ENCODE peak calls at places on chromosomes 3 and 15, in eight cellular contexts. T is GM12878, Y is choroid plexus epithelial cell, B is hepatocyte, W is SJSA1, Z is pancreas, D is fibroblast of mammary gland, L is psoas muscle. V is an unnamed sample.

GRCh38 chr3:73719877-73720276 is 95.1 kb upstream of the PDZRN3 start:
- DNase-seq in T (no peak), Y (peak; percentile 75), B (peak; percentile 10), W (no peak), Z (no peak), D (peak; percentile 60), L (no peak), V (no peak)

GRCh38 chr3:13317596-13318320 is 102.4 kb downstream of the NUP210 start:
- DNase-seq in T (no peak), Y (no peak), B (no peak), W (no peak), Z (no peak), D (no peak), L (no peak), V (no peak)

GRCh38 chr3:86708908-86709307 is 282.0 kb downstream of the VGLL3 start:
- DNase-seq in T (no peak), Y (no peak), B (no peak), W (no peak), Z (no peak), D (no peak), L (no peak), V (no peak)

GRCh38 chr3:159872374-159873109 is 116.1 kb upstream of the IL12A start:
- DNase-seq in T (no peak), Y (peak; percentile 95), B (no peak), W (peak; percentile 68), Z (no peak), D (peak; percentile 95), L (no peak), V (peak; percentile 21)

GRCh38 chr3:141834296-141834695 is 42.1 kb upstream of the ATP1B3 start:
- DNase-seq in T (no peak), Y (no peak), B (no peak), W (no peak), Z (no peak), D (no peak), L (no peak), V (no peak)

GRCh38 chr15:39748276-39748675 is 34.4 kb downstream of the FSIP1 start:
- DNase-seq in T (no peak), Y (peak; percentile 18), B (no peak), W (no peak), Z (peak; percentile 17), D (peak; percentile 44), L (no peak), V (no peak)

GRCh38 chr15:27884726-27885125 is 214.4 kb downstream of the OCA2 start:
- DNase-seq in T (no peak), Y (no peak), B (no peak), W (no peak), Z (no peak), D (no peak), L (no peak), V (no peak)

GRCh38 chr3:39196671-39197446 is 4.5 kb upstream of the XIRP1 start:
- DNase-seq in T (no peak), Y (no peak), B (no peak), W (no peak), Z (no peak), D (no peak), L (peak; percentile 80), V (no peak)

GRCh38 chr3:11726146-11726545 is 82.4 kb upstream of the VGLL4 start:
- DNase-seq in T (no peak), Y (no peak), B (no peak), W (no peak), Z (no peak), D (no peak), L (no peak), V (no peak)

GRCh38 chr15:79296583-79296982 is 14.1 kb downstream of the ANKRD34C start:
- DNase-seq in T (no peak), Y (no peak), B (no peak), W (no peak), Z (no peak), D (no peak), L (no peak), V (peak; percentile 21)

GRCh38 chr15:73009306-73010091 is 42.8 kb upstream of the NEO1 start:
- DNase-seq in T (no peak), Y (no peak), B (no peak), W (no peak), Z (no peak), D (no peak), L (no peak), V (no peak)

GRCh38 chr3:195171093-195171873 is 99.7 kb downstream of the XXYLT1 start:
- DNase-seq in T (no peak), Y (peak; percentile 34), B (no peak), W (no peak), Z (no peak), D (no peak), L (no peak), V (no peak)

GRCh38 chr3:138132239-138132638 is at the start of gene A4GNT:
- DNase-seq in T (no peak), Y (no peak), B (no peak), W (no peak), Z (no peak), D (no peak), L (no peak), V (no peak)

GRCh38 chr3:57446318-57446841 is 97.8 kb downstream of the DNAH12 start:
- DNase-seq in T (no peak), Y (peak; percentile 71), B (peak; percentile 25), W (no peak), Z (no peak), D (peak; percentile 56), L (no peak), V (no peak)

GRCh38 chr15:73265536-73266153 is 103.1 kb downstream of the HCN4 start:
- DNase-seq in T (no peak), Y (peak; percentile 77), B (peak; percentile 64), W (peak; percentile 23), Z (peak; percentile 43), D (peak; percentile 49), L (peak; percentile 64), V (peak; percentile 68)

GRCh38 chr3:97687734-97688133 is 76.8 kb upstream of the ARL6 start:
- DNase-seq in T (no peak), Y (no peak), B (no peak), W (no peak), Z (no peak), D (no peak), L (no peak), V (no peak)

GRCh38 chr3:120129718-120130117 is 35.5 kb upstream of the GSK3B start:
- DNase-seq in T (no peak), Y (peak; percentile 40), B (no peak), W (no peak), Z (no peak), D (peak; percentile 47), L (no peak), V (no peak)

GRCh38 chr3:117278424-117279190 is 569.0 kb downstream of the TUSC7 start:
- DNase-seq in T (peak; percentile 30), Y (peak; percentile 8), B (peak; percentile 67), W (peak; percentile 4), Z (peak; percentile 65), D (peak; percentile 39), L (no peak), V (no peak)

GRCh38 chr3:190826018-190826417 is 36.5 kb downstream of the GMNC start:
- DNase-seq in T (no peak), Y (peak; percentile 26), B (no peak), W (no peak), Z (no peak), D (peak; percentile 69), L (no peak), V (no peak)

GRCh38 chr3:123757281-123757940 is 126.7 kb downstream of the MYLK start:
- DNase-seq in T (peak; percentile 13), Y (peak; percentile 14), B (no peak), W (peak; percentile 68), Z (no peak), D (no peak), L (peak; percentile 68), V (peak; percentile 90)

GRCh38 chr3:102237838-102238237 is 197.0 kb upstream of the ZPLD1 start:
- DNase-seq in T (no peak), Y (no peak), B (no peak), W (no peak), Z (no peak), D (no peak), L (no peak), V (no peak)

GRCh38 chr3:46676601-46677071 is 16.8 kb downstream of the ALS2CL start:
- DNase-seq in T (no peak), Y (no peak), B (no peak), W (no peak), Z (no peak), D (no peak), L (peak; percentile 50), V (no peak)

GRCh38 chr15:69082041-69082502 is 67.6 kb downstream of the NOX5 start:
- DNase-seq in T (no peak), Y (peak; percentile 94), B (no peak), W (no peak), Z (no peak), D (peak; percentile 70), L (no peak), V (no peak)
- H3K4me3 ChIP-seq in T (no peak overlapping the region), Y (no peak overlapping the region), B (no peak overlapping the region), W (no peak overlapping the region), Z (no peak overlapping the region), D (no peak overlapping the region), L (no peak overlapping the region), V (no peak overlapping the region)

GRCh38 chr15:67967871-67968423 is 86.2 kb upstream of the PIAS1 start:
- DNase-seq in T (no peak), Y (peak; percentile 55), B (peak; percentile 87), W (peak; percentile 64), Z (peak; percentile 62), D (peak; percentile 50), L (peak; percentile 82), V (no peak)
- H3K4me3 ChIP-seq in T (peak overlapping the region; percentile 58), Y (peak overlapping the region; percentile 56), B (peak overlapping the region; percentile 13), W (peak overlapping the region; percentile 24), Z (peak overlapping the region; percentile 34), D (peak overlapping the region; percentile 43), L (peak overlapping the region; percentile 49), V (no peak overlapping the region)

DNA sequence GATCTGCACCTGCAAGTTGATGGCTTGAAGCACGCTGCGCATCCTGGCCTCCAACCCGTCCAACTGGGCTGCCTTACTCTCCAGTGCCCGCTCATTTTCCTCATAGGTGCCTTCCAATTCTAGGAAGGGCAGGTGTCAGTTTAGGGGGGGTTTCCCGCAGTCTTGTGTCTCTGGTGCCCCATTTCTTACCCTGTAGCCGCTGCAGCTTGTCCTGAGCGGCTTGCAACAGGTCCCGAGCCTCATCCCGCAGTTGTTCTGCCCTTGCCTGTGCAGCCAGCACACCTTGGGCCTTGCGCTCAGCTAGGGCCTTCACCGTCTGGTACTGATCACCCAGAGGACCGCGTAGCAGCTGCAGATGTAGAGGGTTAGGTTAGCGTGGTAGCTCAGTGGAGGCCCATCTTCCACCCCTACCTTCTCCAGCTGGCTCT is 635 bp upstream of the USP19 start:
- DNase-seq in T (no peak), Y (no peak), B (no peak), W (no peak), Z (no peak), D (no peak), L (no peak), V (no peak)
- H3K4me3 ChIP-seq in T (peak overlapping the region; percentile 100), Y (peak overlapping the region; percentile 98), B (no peak overlapping the region), W (peak overlapping the region; percentile 82), Z (peak overlapping the region; percentile 99), D (no peak overlapping the region), L (peak overlapping the region; percentile 98), V (peak overlapping the region; percentile 92)

DNA sequence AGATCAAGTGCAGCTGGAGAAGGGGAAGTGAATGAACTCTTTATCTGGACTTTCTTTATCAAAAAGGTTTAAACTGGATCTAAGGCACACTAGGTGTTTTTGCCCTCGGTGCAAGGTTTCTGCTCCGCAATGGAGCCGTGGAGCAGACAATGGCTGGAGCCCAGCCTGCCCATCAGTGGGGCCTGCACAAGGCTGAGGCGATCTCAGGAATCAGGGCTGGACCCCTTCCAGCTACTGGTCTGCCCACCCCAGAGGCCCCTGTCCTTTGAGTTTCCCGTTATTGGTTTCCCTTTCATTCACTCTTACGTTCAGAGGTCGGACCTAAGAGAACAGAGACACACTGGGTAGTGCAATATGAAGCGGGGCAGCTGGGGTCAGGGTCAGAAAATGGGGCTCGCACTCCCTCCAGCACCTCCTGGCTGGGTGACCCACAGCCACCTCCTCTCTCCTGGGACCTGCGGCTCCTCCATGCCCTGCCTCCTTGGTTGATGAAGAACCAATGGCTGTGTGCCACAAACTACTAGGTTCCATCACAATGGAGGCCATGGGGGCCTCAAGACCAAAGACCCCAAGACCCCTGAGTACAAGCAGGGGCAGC is 164.6 kb downstream of the CHSY1 start:
- DNase-seq in T (no peak), Y (no peak), B (no peak), W (no peak), Z (no peak), D (no peak), L (no peak), V (no peak)
- H3K4me3 ChIP-seq in T (no peak overlapping the region), Y (no peak overlapping the region), B (no peak overlapping the region), W (no peak overlapping the region), Z (no peak overlapping the region), D (no peak overlapping the region), L (no peak overlapping the region), V (no peak overlapping the region)